ENCODE peak calls at places on chromosomes 12 and 14, in ten cellular contexts. One of them, this sample, is unnamed.

GRCh38 chr12:22687677-22688076 is 62.7 kb downstream of the ETNK1 start:
- DNase-seq in lower lobe of right lung: no peak
- DNase-seq in SK-N-SH: no peak
- DNase-seq in AG04449: peak
- DNase-seq in Caco-2: no peak
- DNase-seq in psoas muscle: no peak
- DNase-seq in WERI-Rb-1: no peak
- DNase-seq in endodermal cell: no peak
- DNase-seq in K562: no peak
- DNase-seq in heart left ventricle: no peak
- DNase-seq in this sample: peak

GRCh38 chr12:45651029-45651428 is 78.5 kb upstream of the ARID2 start:
- DNase-seq in psoas muscle: no peak
- DNase-seq in AG04449: no peak
- DNase-seq in K562: no peak
- DNase-seq in endodermal cell: no peak
- DNase-seq in SK-N-SH: no peak
- DNase-seq in lower lobe of right lung: no peak
- DNase-seq in Caco-2: no peak
- DNase-seq in WERI-Rb-1: no peak
- DNase-seq in heart left ventricle: no peak
- DNase-seq in this sample: no peak

GRCh38 chr12:47028186-47028585 is 51.2 kb upstream of the PCED1B start:
- DNase-seq in psoas muscle: no peak
- DNase-seq in AG04449: no peak
- DNase-seq in heart left ventricle: no peak
- DNase-seq in lower lobe of right lung: no peak
- DNase-seq in Caco-2: no peak
- DNase-seq in SK-N-SH: no peak
- DNase-seq in endodermal cell: no peak
- DNase-seq in K562: no peak
- DNase-seq in WERI-Rb-1: no peak
- DNase-seq in this sample: no peak

GRCh38 chr12:69189378-69189978 is 49.9 kb upstream of the CPSF6 start:
- DNase-seq in lower lobe of right lung: no peak
- DNase-seq in WERI-Rb-1: no peak
- DNase-seq in endodermal cell: no peak
- DNase-seq in SK-N-SH: no peak
- DNase-seq in Caco-2: no peak
- DNase-seq in AG04449: no peak
- DNase-seq in K562: no peak
- DNase-seq in heart left ventricle: no peak
- DNase-seq in psoas muscle: no peak
- DNase-seq in this sample: no peak

GRCh38 chr12:103093499-103094106 is 136.1 kb downstream of the ASCL1 start:
- DNase-seq in WERI-Rb-1: no peak
- DNase-seq in Caco-2: peak
- DNase-seq in heart left ventricle: no peak
- DNase-seq in lower lobe of right lung: no peak
- DNase-seq in K562: no peak
- DNase-seq in psoas muscle: no peak
- DNase-seq in SK-N-SH: no peak
- DNase-seq in AG04449: no peak
- DNase-seq in endodermal cell: no peak
- DNase-seq in this sample: no peak

GRCh38 chr14:36702484-36702883 is 40.8 kb downstream of the PAX9 start:
- DNase-seq in SK-N-SH: no peak
- DNase-seq in psoas muscle: no peak
- DNase-seq in WERI-Rb-1: no peak
- DNase-seq in heart left ventricle: no peak
- DNase-seq in K562: no peak
- DNase-seq in AG04449: no peak
- DNase-seq in Caco-2: no peak
- DNase-seq in endodermal cell: no peak
- DNase-seq in lower lobe of right lung: no peak
- DNase-seq in this sample: no peak

GRCh38 chr14:68234101-68234905 is 414.7 kb downstream of the RAD51B start:
- DNase-seq in psoas muscle: no peak
- DNase-seq in K562: no peak
- DNase-seq in Caco-2: no peak
- DNase-seq in AG04449: no peak
- DNase-seq in endodermal cell: no peak
- DNase-seq in lower lobe of right lung: no peak
- DNase-seq in WERI-Rb-1: no peak
- DNase-seq in heart left ventricle: no peak
- DNase-seq in SK-N-SH: no peak
- DNase-seq in this sample: no peak

GRCh38 chr12:58922849-58923248 is 2.5 kb upstream of the LRIG3 start:
- DNase-seq in psoas muscle: no peak
- DNase-seq in WERI-Rb-1: no peak
- DNase-seq in SK-N-SH: no peak
- DNase-seq in endodermal cell: peak
- DNase-seq in heart left ventricle: no peak
- DNase-seq in K562: no peak
- DNase-seq in AG04449: no peak
- DNase-seq in lower lobe of right lung: no peak
- DNase-seq in Caco-2: no peak
- DNase-seq in this sample: peak

GRCh38 chr14:103923863-103924262 is 4.4 kb upstream of the TDRD9 start:
- DNase-seq in psoas muscle: no peak
- DNase-seq in Caco-2: no peak
- DNase-seq in AG04449: no peak
- DNase-seq in lower lobe of right lung: no peak
- DNase-seq in K562: peak
- DNase-seq in WERI-Rb-1: no peak
- DNase-seq in heart left ventricle: peak
- DNase-seq in endodermal cell: no peak
- DNase-seq in SK-N-SH: peak
- DNase-seq in this sample: no peak

GRCh38 chr14:95305145-95305544 is 14.6 kb downstream of the CLMN start:
- DNase-seq in WERI-Rb-1: no peak
- DNase-seq in Caco-2: no peak
- DNase-seq in AG04449: no peak
- DNase-seq in K562: no peak
- DNase-seq in endodermal cell: no peak
- DNase-seq in lower lobe of right lung: no peak
- DNase-seq in heart left ventricle: no peak
- DNase-seq in SK-N-SH: no peak
- DNase-seq in psoas muscle: no peak
- DNase-seq in this sample: no peak

GRCh38 chr12:49244161-49244560 is 20.7 kb upstream of the TUBA1C start:
- DNase-seq in K562: no peak
- DNase-seq in endodermal cell: no peak
- DNase-seq in heart left ventricle: no peak
- DNase-seq in Caco-2: no peak
- DNase-seq in psoas muscle: no peak
- DNase-seq in AG04449: peak
- DNase-seq in SK-N-SH: no peak
- DNase-seq in WERI-Rb-1: no peak
- DNase-seq in lower lobe of right lung: no peak
- DNase-seq in this sample: no peak

GRCh38 chr14:75794615-75795038 is 133.6 kb downstream of the TTLL5 start:
- DNase-seq in AG04449: peak
- DNase-seq in lower lobe of right lung: no peak
- DNase-seq in Caco-2: no peak
- DNase-seq in heart left ventricle: no peak
- DNase-seq in WERI-Rb-1: peak
- DNase-seq in endodermal cell: no peak
- DNase-seq in SK-N-SH: peak
- DNase-seq in K562: no peak
- DNase-seq in psoas muscle: no peak
- DNase-seq in this sample: peak
- TF ChIP-seq CTCF in AG04449: peak
- TF ChIP-seq CTCF in lower lobe of right lung: peak
- TF ChIP-seq CTCF in Caco-2: peak
- TF ChIP-seq CTCF in heart left ventricle: peak
- TF ChIP-seq CTCF in WERI-Rb-1: peak
- TF ChIP-seq CTCF in endodermal cell: peak
- TF ChIP-seq CTCF in SK-N-SH: peak
- TF ChIP-seq CTCF in K562: peak
- TF ChIP-seq CTCF in psoas muscle: peak
- TF ChIP-seq CTCF in this sample: peak

GRCh38 chr14:76918176-76918750 is 92.1 kb downstream of the LRRC74A start:
- DNase-seq in WERI-Rb-1: no peak
- DNase-seq in AG04449: peak
- DNase-seq in endodermal cell: peak
- DNase-seq in K562: no peak
- DNase-seq in SK-N-SH: peak
- DNase-seq in heart left ventricle: peak
- DNase-seq in Caco-2: no peak
- DNase-seq in lower lobe of right lung: peak
- DNase-seq in psoas muscle: peak
- DNase-seq in this sample: peak

GRCh38 chr14:76918751-76919421 is 92.7 kb downstream of the LRRC74A start:
- DNase-seq in AG04449: peak
- DNase-seq in SK-N-SH: peak
- DNase-seq in endodermal cell: peak
- DNase-seq in WERI-Rb-1: peak
- DNase-seq in K562: peak
- DNase-seq in Caco-2: peak
- DNase-seq in heart left ventricle: peak
- DNase-seq in lower lobe of right lung: peak
- DNase-seq in psoas muscle: peak
- DNase-seq in this sample: peak

GRCh38 chr14:76919431-76919810 is 93.2 kb downstream of the LRRC74A start:
- DNase-seq in endodermal cell: peak
- DNase-seq in K562: no peak
- DNase-seq in Caco-2: no peak
- DNase-seq in WERI-Rb-1: no peak
- DNase-seq in lower lobe of right lung: no peak
- DNase-seq in psoas muscle: no peak
- DNase-seq in SK-N-SH: no peak
- DNase-seq in AG04449: no peak
- DNase-seq in heart left ventricle: no peak
- DNase-seq in this sample: no peak

GRCh38 chr14:76920572-76921175 is 94.5 kb downstream of the LRRC74A start:
- DNase-seq in Caco-2: no peak
- DNase-seq in AG04449: no peak
- DNase-seq in endodermal cell: no peak
- DNase-seq in psoas muscle: no peak
- DNase-seq in SK-N-SH: peak
- DNase-seq in lower lobe of right lung: no peak
- DNase-seq in heart left ventricle: peak
- DNase-seq in WERI-Rb-1: no peak
- DNase-seq in K562: no peak
- DNase-seq in this sample: no peak

DNA sequence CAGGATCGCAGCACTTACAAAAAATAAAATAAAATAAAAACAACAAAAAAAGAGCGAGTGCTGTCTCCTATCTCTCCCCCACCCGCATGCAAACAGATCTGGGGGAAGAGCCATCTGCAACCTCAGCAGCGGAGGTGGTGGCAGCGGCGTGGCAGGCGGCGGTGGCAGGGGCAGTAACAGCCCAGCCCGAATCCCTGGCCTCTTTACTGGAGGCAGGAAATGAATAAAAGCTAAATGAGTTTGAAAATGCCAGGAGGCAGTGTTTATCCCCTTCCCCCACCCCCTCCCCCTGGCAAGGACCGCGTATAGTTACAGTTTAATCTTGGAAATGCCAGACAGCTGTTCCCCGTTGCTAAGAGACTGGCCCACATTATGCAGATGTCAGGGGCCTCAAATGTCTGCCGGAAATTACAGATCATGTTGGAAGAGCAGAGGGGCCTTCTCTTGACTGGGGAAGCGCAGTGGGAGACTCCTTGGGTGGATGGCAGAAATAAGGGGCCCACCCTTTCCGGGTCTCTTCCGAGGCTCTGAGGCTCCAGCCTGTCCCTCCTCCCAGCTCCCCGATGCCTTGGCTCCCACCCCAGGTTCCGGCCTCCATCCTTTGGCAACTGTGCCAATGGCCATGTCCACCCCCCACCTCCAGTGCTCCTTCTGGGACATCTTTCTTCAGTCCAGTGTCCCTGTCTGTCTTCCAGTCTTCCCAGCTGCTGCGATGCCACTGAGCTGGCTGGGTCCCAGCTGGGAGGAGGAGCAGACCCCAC is 93.8 kb downstream of the LRRC74A start:
- DNase-seq in lower lobe of right lung: no peak
- DNase-seq in K562: no peak
- DNase-seq in psoas muscle: peak
- DNase-seq in AG04449: no peak
- DNase-seq in heart left ventricle: peak
- DNase-seq in Caco-2: no peak
- DNase-seq in endodermal cell: peak
- DNase-seq in WERI-Rb-1: peak
- DNase-seq in SK-N-SH: peak
- DNase-seq in this sample: no peak
- H3K4me3 ChIP-seq in lower lobe of right lung: no peak
- H3K4me3 ChIP-seq in K562: no peak
- H3K4me3 ChIP-seq in psoas muscle: peak
- H3K4me3 ChIP-seq in AG04449: peak
- H3K4me3 ChIP-seq in heart left ventricle: no peak
- H3K4me3 ChIP-seq in Caco-2: no peak
- H3K4me3 ChIP-seq in endodermal cell: no peak
- H3K4me3 ChIP-seq in WERI-Rb-1: peak
- H3K4me3 ChIP-seq in SK-N-SH: peak
- H3K4me3 ChIP-seq in this sample: no peak

GRCh38 chr12:93989913-93990312 is 158.5 kb upstream of the PLXNC1 start:
- DNase-seq in Caco-2: no peak
- DNase-seq in lower lobe of right lung: no peak
- DNase-seq in WERI-Rb-1: no peak
- DNase-seq in psoas muscle: no peak
- DNase-seq in heart left ventricle: no peak
- DNase-seq in endodermal cell: no peak
- DNase-seq in SK-N-SH: no peak
- DNase-seq in AG04449: no peak
- DNase-seq in K562: no peak
- DNase-seq in this sample: no peak

GRCh38 chr12:93991882-93992415 is 156.4 kb upstream of the PLXNC1 start:
- DNase-seq in heart left ventricle: no peak
- DNase-seq in WERI-Rb-1: no peak
- DNase-seq in AG04449: no peak
- DNase-seq in Caco-2: no peak
- DNase-seq in endodermal cell: no peak
- DNase-seq in psoas muscle: no peak
- DNase-seq in SK-N-SH: no peak
- DNase-seq in lower lobe of right lung: no peak
- DNase-seq in K562: no peak
- DNase-seq in this sample: no peak

GRCh38 chr12:93996321-93996720 is 152.1 kb upstream of the PLXNC1 start:
- DNase-seq in endodermal cell: no peak
- DNase-seq in K562: no peak
- DNase-seq in heart left ventricle: no peak
- DNase-seq in WERI-Rb-1: no peak
- DNase-seq in lower lobe of right lung: no peak
- DNase-seq in Caco-2: no peak
- DNase-seq in AG04449: no peak
- DNase-seq in psoas muscle: no peak
- DNase-seq in SK-N-SH: no peak
- DNase-seq in this sample: no peak

GRCh38 chr12:93990832-93991748 is 157.3 kb upstream of the PLXNC1 start:
- DNase-seq in psoas muscle: peak
- DNase-seq in lower lobe of right lung: no peak
- DNase-seq in Caco-2: peak
- DNase-seq in endodermal cell: peak
- DNase-seq in WERI-Rb-1: peak
- DNase-seq in heart left ventricle: peak
- DNase-seq in AG04449: no peak
- DNase-seq in SK-N-SH: peak
- DNase-seq in K562: peak
- DNase-seq in this sample: peak
- TF ChIP-seq CTCF in psoas muscle: peak
- TF ChIP-seq CTCF in lower lobe of right lung: no peak
- TF ChIP-seq CTCF in Caco-2: peak
- TF ChIP-seq CTCF in endodermal cell: peak
- TF ChIP-seq CTCF in WERI-Rb-1: peak
- TF ChIP-seq CTCF in heart left ventricle: peak
- TF ChIP-seq CTCF in AG04449: peak
- TF ChIP-seq CTCF in SK-N-SH: peak
- TF ChIP-seq CTCF in K562: peak
- TF ChIP-seq CTCF in this sample: peak

GRCh38 chr12:24185787-24186186 is 236.3 kb upstream of the SOX5 start:
- DNase-seq in K562: no peak
- DNase-seq in WERI-Rb-1: no peak
- DNase-seq in Caco-2: no peak
- DNase-seq in psoas muscle: no peak
- DNase-seq in SK-N-SH: no peak
- DNase-seq in heart left ventricle: no peak
- DNase-seq in AG04449: no peak
- DNase-seq in endodermal cell: no peak
- DNase-seq in lower lobe of right lung: no peak
- DNase-seq in this sample: no peak
- H3K4me3 ChIP-seq in K562: no peak
- H3K4me3 ChIP-seq in WERI-Rb-1: no peak
- H3K4me3 ChIP-seq in Caco-2: no peak
- H3K4me3 ChIP-seq in psoas muscle: no peak
- H3K4me3 ChIP-seq in SK-N-SH: no peak
- H3K4me3 ChIP-seq in heart left ventricle: no peak
- H3K4me3 ChIP-seq in AG04449: no peak
- H3K4me3 ChIP-seq in endodermal cell: no peak
- H3K4me3 ChIP-seq in lower lobe of right lung: no peak
- H3K4me3 ChIP-seq in this sample: no peak

This sample was measured in AG09309.